ENCODE peak calls at places on chromosome 22, in six cellular contexts. E, L, T, Q, B and G are unnamed samples. For H3K4me1, the result is how much of the 10 kb centered on the place peaks cover.

GRCh38 chr22:28247114-28247513 is 328.1 kb upstream of the PITPNB start:
- DNase-seq in Q (no peak), B (no peak), E (no peak), T (no peak), L (no peak), G (no peak)

GRCh38 chr22:17941501-17942406 is 82.6 kb downstream of the MICAL3 start:
- DNase-seq in L (no peak), B (no peak), E (peak), Q (no peak), T (peak), G (no peak)

GRCh38 chr22:32926600-32926999 is 125.1 kb downstream of the TIMP3 start:
- DNase-seq in E (no peak), B (no peak), Q (no peak), T (no peak), L (peak), G (no peak)

GRCh38 chr22:48369789-48370507 is 1457.7 kb downstream of the BRD1 start:
- DNase-seq in L (peak), E (no peak), Q (no peak), B (peak), T (no peak), G (no peak)

GRCh38 chr22:41658869-41659268 is 29.8 kb downstream of the SNU13 start:
- DNase-seq in Q (no peak), E (no peak), B (no peak), T (no peak), L (no peak), G (no peak)

GRCh38 chr22:40452730-40453487 is 82.5 kb downstream of the SGSM3 start:
- DNase-seq in B (no peak), L (no peak), T (no peak), E (no peak), Q (no peak), G (no peak)

GRCh38 chr22:40634119-40634903 is 2.2 kb downstream of the MRTFA start:
- DNase-seq in Q (no peak), E (no peak), B (no peak), T (no peak), L (no peak), G (no peak)

GRCh38 chr22:48823941-48824340 is 1003.7 kb downstream of the BRD1 start:
- DNase-seq in T (no peak), B (no peak), E (no peak), L (no peak), Q (no peak), G (peak)

GRCh38 chr22:31241936-31242335 is 29.8 kb downstream of the LIMK2 start:
- DNase-seq in B (no peak), E (no peak), L (no peak), T (no peak), Q (no peak), G (no peak)

GRCh38 chr22:39318507-39319283 is 728 bp downstream of the RPL3 start:
- DNase-seq in E (no peak), B (no peak), Q (no peak), L (no peak), T (no peak), G (no peak)

GRCh38 chr22:38257170-38257569 is 15.6 kb downstream of the TMEM184B start:
- DNase-seq in Q (no peak), E (peak), L (no peak), B (no peak), T (no peak), G (no peak)

GRCh38 chr22:37747090-37747714 is 50.4 kb downstream of the TRIOBP start:
- DNase-seq in Q (peak), L (peak), T (peak), B (no peak), E (peak), G (peak)

GRCh38 chr22:35314161-35314942 is 14.7 kb downstream of the TOM1 start:
- DNase-seq in T (peak), L (peak), Q (no peak), B (no peak), E (peak), G (peak)

GRCh38 chr22:24593810-24594568 is 1.1 kb upstream of the LRRC75B start:
- DNase-seq in L (peak), T (no peak), Q (no peak), B (no peak), E (no peak), G (no peak)

GRCh38 chr22:32423664-32424063 is 11.6 kb upstream of the RTCB start:
- DNase-seq in Q (no peak), B (no peak), E (no peak), T (no peak), L (no peak), G (no peak)

GRCh38 chr22:48121984-48122383 is 1359.5 kb downstream of the TBC1D22A start:
- DNase-seq in B (no peak), T (no peak), L (no peak), Q (no peak), E (no peak), G (no peak)

GRCh38 chr22:38056969-38057841 is at the start of gene PICK1:
- DNase-seq in Q (peak), L (peak), T (peak), B (peak), E (peak), G (peak)

GRCh38 chr22:28016781-28017557 is 97.9 kb upstream of the PITPNB start:
- DNase-seq in L (no peak), B (no peak), E (no peak), T (peak), Q (peak), G (peak)

GRCh38 chr22:27952779-27953178 is 33.7 kb upstream of the PITPNB start:
- DNase-seq in E (no peak), L (no peak), Q (no peak), B (no peak), T (no peak), G (no peak)

GRCh38 chr22:10727393-10727792 is 4800.6 kb upstream of the OR11H1 start:
- DNase-seq in T (no peak), L (no peak), E (no peak), B (no peak), Q (no peak), G (no peak)

GRCh38 chr22:26476705-26477340 is 6.8 kb downstream of the HPS4 start:
- DNase-seq in Q (no peak), E (no peak), B (no peak), T (no peak), L (no peak), G (no peak)

GRCh38 chr22:17368144-17368726 is 1.0 kb upstream of the CECR2 start:
- DNase-seq in E (no peak), L (no peak), T (no peak), Q (no peak), B (no peak), G (no peak)

GRCh38 chr22:27998511-27999410 is 79.7 kb upstream of the PITPNB start:
- DNase-seq in L (no peak), T (no peak), E (no peak), B (no peak), Q (peak), G (no peak)

GRCh38 chr22:48045369-48045768 is 1282.9 kb downstream of the TBC1D22A start:
- DNase-seq in T (no peak), B (no peak), L (peak), E (no peak), Q (no peak), G (no peak)

GRCh38 chr22:26712158-26712557 is 54.8 kb downstream of the MIAT start:
- DNase-seq in E (no peak), T (no peak), B (no peak), L (no peak), Q (no peak), G (no peak)

GRCh38 chr22:26579331-26579886 is 10.5 kb downstream of the TPST2 start:
- DNase-seq in Q (no peak), E (peak), B (no peak), T (peak), L (peak), G (no peak)

DNA sequence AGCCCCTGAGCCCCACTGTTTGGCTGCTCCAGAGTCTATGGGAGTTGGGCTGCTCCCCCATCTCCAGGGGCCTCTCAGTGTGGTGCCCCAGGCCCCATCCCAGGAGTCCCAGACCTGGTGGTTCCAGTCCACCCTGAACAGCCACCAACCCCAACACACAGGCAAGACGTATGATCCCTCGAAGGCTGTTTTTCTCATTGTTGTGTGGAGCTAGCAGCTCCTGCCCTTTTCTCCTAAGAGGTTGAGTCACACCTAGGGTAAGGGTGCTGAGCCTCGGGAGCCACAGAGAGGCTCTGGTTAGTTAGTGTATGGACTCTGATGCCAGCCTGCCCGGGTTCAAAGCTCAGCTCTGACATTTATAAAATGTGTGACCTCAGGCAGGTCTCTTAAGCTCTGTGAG is 47.1 kb downstream of the FBLN1 start:
- DNase-seq in Q (no peak), E (no peak), B (no peak), L (no peak), T (no peak), G (no peak)
- H3K4me1 ChIP-seq in Q (half or more), E (under half), B (under half), L (under half), T (under half), G (half or more)

GRCh38 chr22:20183823-20184222 is 33.0 kb upstream of the CCDC188 start:
- DNase-seq in L (no peak), B (no peak), E (no peak), Q (no peak), T (no peak), G (no peak)
- H3K4me1 ChIP-seq in L (under half), B (under half), E (under half), Q (under half), T (under half), G (under half)

DNA sequence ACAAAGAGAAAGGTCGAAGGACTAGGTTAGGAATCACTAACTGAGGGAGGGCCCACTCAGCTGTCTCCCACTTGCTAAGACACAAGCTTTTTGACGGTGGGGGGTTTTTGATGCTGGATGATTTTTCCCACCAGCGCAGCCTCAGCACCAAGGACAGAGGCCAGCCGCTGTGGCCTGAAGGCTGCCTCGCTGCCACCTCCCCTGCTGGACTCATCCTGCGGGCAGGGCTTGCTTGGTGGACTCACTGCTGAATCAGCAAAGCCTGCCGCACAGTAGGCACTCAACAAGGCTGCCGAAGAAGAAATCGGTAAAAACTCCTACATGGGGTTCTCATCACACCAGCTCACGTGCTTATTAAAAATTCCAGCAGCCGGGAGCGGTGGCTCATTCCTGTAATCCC is 2.6 kb downstream of the ALG12 start:
- DNase-seq in E (no peak), B (no peak), T (no peak), Q (no peak), L (no peak), G (no peak)
- H3K4me1 ChIP-seq in E (under half), B (under half), T (under half), Q (under half), L (under half), G (under half)

DNA sequence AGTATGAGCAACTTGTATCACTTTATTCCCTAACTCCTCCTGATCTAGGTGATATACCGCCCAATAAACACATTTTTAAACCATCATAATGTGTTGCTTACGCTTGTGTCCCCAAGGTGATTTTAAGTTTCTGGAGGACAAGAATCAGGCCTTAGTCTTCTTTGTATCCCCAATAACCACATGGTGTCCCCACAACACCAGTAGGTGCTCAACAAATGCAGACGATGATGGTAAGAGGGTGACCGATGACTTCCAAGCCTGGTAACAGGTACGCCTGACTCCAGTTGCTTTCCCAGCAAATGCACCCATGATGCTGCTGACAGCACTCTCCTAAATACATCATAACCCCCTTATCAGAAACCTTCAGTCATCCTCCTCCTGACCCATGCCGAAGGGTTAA is 64.2 kb downstream of the EFCAB6 start:
- DNase-seq in B (no peak), L (no peak), E (no peak), T (no peak), Q (no peak), G (no peak)
- H3K4me1 ChIP-seq in B (under half), L (under half), E (under half), T (under half), Q (under half), G (under half)

DNA sequence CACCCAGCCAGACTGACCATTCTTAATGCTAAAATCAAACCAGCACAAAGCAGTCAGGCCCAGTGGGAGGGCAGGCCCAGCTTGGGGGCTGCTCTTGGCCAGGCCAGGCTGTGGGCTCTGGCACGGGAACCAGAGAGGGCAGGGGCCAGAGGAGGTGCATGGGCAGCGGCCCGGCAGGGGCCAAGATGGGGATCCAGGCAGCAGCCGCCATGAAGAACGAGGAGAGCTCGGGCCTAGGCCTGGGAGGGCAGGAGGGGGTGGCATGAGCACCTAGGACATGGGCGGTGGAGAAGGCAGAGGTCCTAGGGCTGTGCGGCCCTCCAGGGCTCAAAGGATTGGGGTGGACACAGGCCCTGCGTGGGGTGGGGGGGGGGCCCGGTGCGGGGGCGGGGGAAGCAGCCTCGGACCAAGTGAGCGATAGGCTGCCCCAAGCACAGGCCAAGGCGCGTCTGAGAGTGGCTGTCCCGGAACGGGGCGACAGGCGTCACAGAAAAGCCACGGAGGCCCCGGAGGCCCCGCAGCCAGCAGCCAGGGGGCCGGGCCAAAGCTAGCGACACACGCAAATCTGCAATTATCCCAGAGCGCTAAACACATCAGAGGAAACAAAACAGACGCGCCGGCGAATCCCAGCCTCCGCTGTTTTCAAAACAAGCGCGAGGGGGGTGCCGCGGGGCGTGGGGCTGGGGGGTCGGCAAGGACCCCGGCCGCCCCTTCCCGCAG is 8.3 kb downstream of the PLXNB2 start:
- DNase-seq in E (peak), Q (peak), T (no peak), B (no peak), L (no peak), G (no peak)
- H3K4me1 ChIP-seq in E (half or more), Q (half or more), T (half or more), B (under half), L (half or more), G (half or more)

GRCh38 chr22:46092646-46093410 is 57.5 kb upstream of the PPARA start:
- DNase-seq in L (no peak), B (no peak), T (peak), Q (peak), E (no peak), G (peak)

GRCh38 chr22:46091277-46091977 is 58.9 kb upstream of the PPARA start:
- DNase-seq in T (peak), Q (peak), E (no peak), B (no peak), L (no peak), G (peak)

GRCh38 chr22:46093796-46094195 is 56.5 kb upstream of the PPARA start:
- DNase-seq in Q (no peak), E (no peak), B (no peak), L (no peak), T (no peak), G (no peak)

GRCh38 chr22:46090631-46091201 is 59.6 kb upstream of the PPARA start:
- DNase-seq in Q (peak), T (peak), E (no peak), L (no peak), B (no peak), G (peak)

DNA sequence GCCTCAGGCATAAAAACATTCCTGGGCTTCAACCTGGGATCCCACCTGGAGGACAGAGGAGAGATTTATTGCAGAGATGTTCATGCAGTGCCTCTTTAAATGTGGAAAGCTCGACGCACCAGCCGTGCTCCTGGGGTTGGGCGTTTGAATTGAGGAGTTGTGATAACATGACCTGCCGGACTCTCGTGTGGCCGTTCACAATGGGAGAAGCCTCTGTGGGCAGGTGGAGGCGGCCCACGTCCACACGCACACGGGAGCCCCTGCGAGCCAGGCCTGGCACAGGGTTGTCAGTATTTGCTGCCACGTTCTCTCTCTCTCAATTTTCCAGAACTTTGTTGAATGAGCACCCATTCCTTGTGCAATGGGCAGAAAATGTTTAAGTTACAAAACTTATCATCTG is 58.3 kb upstream of the PPARA start:
- DNase-seq in E (no peak), T (peak), B (no peak), L (no peak), Q (peak), G (no peak)
- H3K4me1 ChIP-seq in E (half or more), T (half or more), B (under half), L (under half), Q (half or more), G (half or more)

DNA sequence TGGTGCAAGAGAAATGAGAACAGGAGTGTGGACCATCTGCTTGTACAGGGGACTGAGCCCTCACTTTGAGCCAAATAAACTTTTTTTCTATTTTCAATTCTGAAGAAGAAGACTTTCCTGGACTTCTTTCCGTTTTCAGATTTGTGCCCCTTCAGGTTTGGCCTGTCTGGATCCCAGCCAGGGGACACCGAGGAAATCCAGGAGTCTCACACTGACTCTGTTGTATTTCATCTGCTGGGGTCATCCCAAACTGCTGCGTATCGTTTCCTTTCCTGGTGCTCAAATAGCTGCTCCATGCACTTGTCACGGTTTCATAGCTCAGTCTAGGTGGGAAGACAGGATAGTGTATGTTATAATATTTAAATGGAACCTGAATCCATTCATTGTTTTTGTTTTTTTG is 51.7 kb downstream of the GGTLC2 start:
- DNase-seq in T (no peak), E (no peak), L (no peak), B (no peak), Q (no peak), G (no peak)
- H3K4me1 ChIP-seq in T (under half), E (under half), L (under half), B (under half), Q (under half), G (under half)

GRCh38 chr22:20177217-20177911 is 26.5 kb upstream of the CCDC188 start:
- DNase-seq in E (no peak), B (no peak), L (no peak), T (no peak), Q (no peak), G (no peak)
- H3K4me1 ChIP-seq in E (under half), B (under half), L (under half), T (under half), Q (under half), G (under half)

GRCh38 chr22:30206964-30207363 is 39.6 kb downstream of the LIF start:
- DNase-seq in T (no peak), L (no peak), Q (no peak), E (no peak), B (peak), G (peak)
- H3K4me1 ChIP-seq in T (under half), L (under half), Q (under half), E (half or more), B (under half), G (under half)

GRCh38 chr22:19807161-19807913 is 46.8 kb downstream of the TBX1 start:
- DNase-seq in Q (peak), B (no peak), T (no peak), E (no peak), L (no peak), G (peak)
- H3K4me1 ChIP-seq in Q (under half), B (under half), T (under half), E (under half), L (under half), G (under half)